ENCODE peak calls at places on chromosomes 3 and 15, in four cellular contexts. J, R, X and S are unnamed samples.

GRCh38 chr3:172787746-172788145 is 37.2 kb downstream of the ECT2 start:
- DNase-seq in J (no peak), R (no peak), X (no peak), S (no peak)

GRCh38 chr15:95405447-95405846 is 925.1 kb upstream of the NR2F2 start:
- DNase-seq in J (no peak), R (no peak), X (no peak), S (no peak)

GRCh38 chr3:58526124-58526957 is 10.6 kb downstream of the ACOX2 start:
- DNase-seq in J (no peak), R (no peak), X (peak; percentile 88), S (peak; percentile 88)

GRCh38 chr15:100704281-100705055 is 102.1 kb downstream of the ASB7 start:
- DNase-seq in J (no peak), R (no peak), X (no peak), S (no peak)

GRCh38 chr15:93041159-93041547 is 47.9 kb downstream of the RGMA start:
- DNase-seq in J (no peak), R (no peak), X (no peak), S (no peak)

GRCh38 chr3:2094941-2095340 is 3.7 kb upstream of the CNTN4 start:
- DNase-seq in J (no peak), R (no peak), X (no peak), S (no peak)

GRCh38 chr3:194521514-194522260 is 34.9 kb upstream of the ATP13A3 start:
- DNase-seq in J (no peak), R (no peak), X (no peak), S (no peak)

GRCh38 chr3:129486057-129487035 is 42.1 kb upstream of the RHO start:
- DNase-seq in J (no peak), R (no peak), X (no peak), S (no peak)

GRCh38 chr3:134795776-134796312 is 784 bp downstream of the EPHB1 start:
- DNase-seq in J (no peak), R (peak; percentile 47), X (no peak), S (no peak)

GRCh38 chr15:40793216-40793989 is 13.5 kb upstream of the ZFYVE19 start:
- DNase-seq in J (no peak), R (no peak), X (peak; percentile 96), S (peak; percentile 92)

GRCh38 chr15:39999538-39999937 is 39.4 kb downstream of the SRP14 start:
- DNase-seq in J (no peak), R (no peak), X (no peak), S (no peak)

GRCh38 chr3:111619833-111620232 is 24.7 kb upstream of the ZBED2 start:
- DNase-seq in J (no peak), R (no peak), X (no peak), S (no peak)

GRCh38 chr3:61890167-61890566 is 328.8 kb downstream of the PTPRG start:
- DNase-seq in J (no peak), R (no peak), X (no peak), S (no peak)

GRCh38 chr3:170869645-170870593 is at the start of gene RPL22L1:
- DNase-seq in J (peak; percentile 81), R (peak; percentile 87), X (peak; percentile 90), S (peak; percentile 91)

GRCh38 chr3:27095588-27096222 is 273.5 kb downstream of the NEK10 start:
- DNase-seq in J (no peak), R (no peak), X (no peak), S (no peak)

GRCh38 chr15:38062679-38063078 is 128.2 kb downstream of the TMCO5A start:
- DNase-seq in J (no peak), R (no peak), X (no peak), S (no peak)

GRCh38 chr3:25554376-25554775 is 110.3 kb downstream of the TOP2B start:
- DNase-seq in J (no peak), R (no peak), X (no peak), S (no peak)
- TF ChIP-seq ELF1 in J (no peak), R (no peak), X (no peak), S (no peak)

GRCh38 chr15:51917493-51917892 is 54.1 kb downstream of the LEO1 start:
- DNase-seq in J (peak; percentile 17), R (peak; percentile 15), X (peak; percentile 50), S (peak; percentile 64)
- TF ChIP-seq ELF1 in J (no peak), R (no peak), X (no peak), S (no peak)

GRCh38 chr3:41405466-41405865 is 206.2 kb downstream of the CTNNB1 start:
- DNase-seq in J (no peak), R (no peak), X (no peak), S (no peak)
- TF ChIP-seq ELF1 in J (no peak), R (no peak), X (no peak), S (no peak)

DNA sequence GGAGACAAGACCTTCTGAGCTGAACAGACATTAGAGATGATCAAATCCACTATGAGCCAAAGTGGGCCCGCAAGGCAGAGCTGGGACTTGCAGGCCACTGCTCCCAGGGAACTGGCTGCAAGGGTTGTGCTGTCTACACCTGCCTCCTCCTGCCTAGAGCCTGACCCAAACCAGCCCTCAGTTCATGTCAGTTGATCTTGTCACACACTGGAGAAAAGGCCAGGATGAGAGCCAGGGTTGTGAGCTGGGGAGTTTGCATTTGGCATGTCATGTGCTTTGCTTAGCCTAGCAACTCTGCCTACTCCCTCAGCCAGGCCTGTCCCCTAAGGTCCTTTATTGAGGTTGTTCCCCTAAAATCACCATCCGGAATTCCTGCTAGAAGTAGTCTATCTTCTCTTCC is 67.8 kb downstream of the RAB11A start:
- DNase-seq in J (no peak), R (no peak), X (no peak), S (no peak)
- TF ChIP-seq ELF1 in J (no peak), R (no peak), X (no peak), S (no peak)

DNA sequence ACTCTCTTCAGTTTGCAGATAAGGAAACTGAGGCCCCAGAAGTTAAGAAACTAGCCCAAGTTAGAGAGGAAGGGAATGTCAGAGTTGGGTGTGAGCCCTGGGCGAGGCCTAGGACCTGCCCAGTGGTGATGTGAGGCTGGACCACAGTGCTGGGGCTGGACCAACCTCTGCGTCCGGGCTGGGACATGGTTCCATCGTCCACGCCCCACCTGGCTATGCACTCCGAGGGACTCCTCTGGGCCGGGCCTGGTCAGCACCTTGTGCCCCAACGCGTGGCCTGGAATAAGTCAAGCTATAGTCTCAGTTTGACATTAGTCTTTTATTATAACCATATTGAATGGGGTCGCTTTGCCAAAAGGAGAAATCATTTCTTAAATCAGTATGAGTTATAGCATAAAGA is 272.1 kb downstream of the PLCL2 start:
- DNase-seq in J (no peak), R (no peak), X (no peak), S (no peak)
- TF ChIP-seq ELF1 in J (no peak), R (no peak), X (no peak), S (no peak)

GRCh38 chr15:80923668-80924067 is 66.0 kb downstream of the MESD start:
- DNase-seq in J (no peak), R (no peak), X (no peak), S (no peak)

GRCh38 chr15:80921736-80922135 is 67.9 kb downstream of the MESD start:
- DNase-seq in J (no peak), R (no peak), X (no peak), S (no peak)

GRCh38 chr15:80924278-80924677 is 65.3 kb downstream of the MESD start:
- DNase-seq in J (no peak), R (no peak), X (no peak), S (no peak)

GRCh38 chr15:80918440-80918839 is 71.2 kb downstream of the MESD start:
- DNase-seq in J (no peak), R (no peak), X (no peak), S (no peak)

GRCh38 chr15:80920271-80920699 is 69.3 kb downstream of the MESD start:
- DNase-seq in J (no peak), R (no peak), X (no peak), S (no peak)
- TF ChIP-seq ELF1 in J (no peak), R (no peak), X (no peak), S (no peak)